ENCODE peak calls at places on chromosomes 13 and 19, in seven cellular contexts. One of them, this sample, is unnamed.
A peak's percentile ranks its signal among the peaks of the same experiment; 100 is the strongest.

GRCh38 chr19:51338563-51339312 is 3.2 kb downstream of the VSIG10L start:
- DNase-seq in activated T-helper 1 cell treated with Interleukin-2 at 50 U/mL for 16 hours: peak; percentile 67
- DNase-seq in non-pigmented ciliary epithelial cell: no peak
- DNase-seq in fibroblast of gingiva: peak; percentile 64
- DNase-seq in H54: peak; percentile 88
- DNase-seq in IMR-90: peak; percentile 61
- DNase-seq in heart left ventricle: peak; percentile 78
- DNase-seq in this sample: peak; percentile 88

GRCh38 chr13:112638919-112639318 is 50.9 kb upstream of the ATP11A start:
- DNase-seq in activated T-helper 1 cell treated with Interleukin-2 at 50 U/mL for 16 hours: no peak
- DNase-seq in non-pigmented ciliary epithelial cell: no peak
- DNase-seq in fibroblast of gingiva: no peak
- DNase-seq in H54: no peak
- DNase-seq in IMR-90: no peak
- DNase-seq in heart left ventricle: no peak
- DNase-seq in this sample: no peak

GRCh38 chr19:51743405-51743804 is 8.3 kb downstream of the FPR1 start:
- DNase-seq in activated T-helper 1 cell treated with Interleukin-2 at 50 U/mL for 16 hours: no peak
- DNase-seq in non-pigmented ciliary epithelial cell: no peak
- DNase-seq in fibroblast of gingiva: no peak
- DNase-seq in H54: no peak
- DNase-seq in IMR-90: no peak
- DNase-seq in heart left ventricle: no peak
- DNase-seq in this sample: no peak

GRCh38 chr13:33761744-33762143 is 56.2 kb upstream of the RFC3 start:
- DNase-seq in activated T-helper 1 cell treated with Interleukin-2 at 50 U/mL for 16 hours: no peak
- DNase-seq in non-pigmented ciliary epithelial cell: no peak
- DNase-seq in fibroblast of gingiva: no peak
- DNase-seq in H54: no peak
- DNase-seq in IMR-90: no peak
- DNase-seq in heart left ventricle: no peak
- DNase-seq in this sample: peak; percentile 30

GRCh38 chr13:37870895-37871550 is 1.5 kb upstream of the TRPC4 start:
- DNase-seq in activated T-helper 1 cell treated with Interleukin-2 at 50 U/mL for 16 hours: no peak
- DNase-seq in non-pigmented ciliary epithelial cell: no peak
- DNase-seq in fibroblast of gingiva: no peak
- DNase-seq in H54: no peak
- DNase-seq in IMR-90: peak; percentile 79
- DNase-seq in heart left ventricle: no peak
- DNase-seq in this sample: no peak

GRCh38 chr19:8109455-8109854 is 39.9 kb downstream of the FBN3 start:
- DNase-seq in activated T-helper 1 cell treated with Interleukin-2 at 50 U/mL for 16 hours: no peak
- DNase-seq in non-pigmented ciliary epithelial cell: no peak
- DNase-seq in fibroblast of gingiva: no peak
- DNase-seq in H54: no peak
- DNase-seq in IMR-90: no peak
- DNase-seq in heart left ventricle: no peak
- DNase-seq in this sample: no peak

GRCh38 chr13:74562381-74562780 is 428.2 kb upstream of the KLF12 start:
- DNase-seq in activated T-helper 1 cell treated with Interleukin-2 at 50 U/mL for 16 hours: no peak
- DNase-seq in non-pigmented ciliary epithelial cell: no peak
- DNase-seq in fibroblast of gingiva: no peak
- DNase-seq in H54: no peak
- DNase-seq in IMR-90: peak; percentile 1
- DNase-seq in heart left ventricle: no peak
- DNase-seq in this sample: no peak

GRCh38 chr19:29285878-29286277 is 72.9 kb upstream of the UQCRFS1 start:
- DNase-seq in activated T-helper 1 cell treated with Interleukin-2 at 50 U/mL for 16 hours: no peak
- DNase-seq in non-pigmented ciliary epithelial cell: no peak
- DNase-seq in fibroblast of gingiva: no peak
- DNase-seq in H54: no peak
- DNase-seq in IMR-90: no peak
- DNase-seq in heart left ventricle: no peak
- DNase-seq in this sample: no peak

GRCh38 chr13:107753286-107753685 is 462.1 kb downstream of the LIG4 start:
- DNase-seq in activated T-helper 1 cell treated with Interleukin-2 at 50 U/mL for 16 hours: no peak
- DNase-seq in non-pigmented ciliary epithelial cell: no peak
- DNase-seq in fibroblast of gingiva: peak; percentile 12
- DNase-seq in H54: no peak
- DNase-seq in IMR-90: no peak
- DNase-seq in heart left ventricle: no peak
- DNase-seq in this sample: no peak

GRCh38 chr13:111502957-111503356 is 182.5 kb downstream of the TEX29 start:
- DNase-seq in activated T-helper 1 cell treated with Interleukin-2 at 50 U/mL for 16 hours: no peak
- DNase-seq in non-pigmented ciliary epithelial cell: no peak
- DNase-seq in fibroblast of gingiva: no peak
- DNase-seq in H54: no peak
- DNase-seq in IMR-90: no peak
- DNase-seq in heart left ventricle: no peak
- DNase-seq in this sample: no peak

GRCh38 chr13:104318121-104318520 is 1251.9 kb upstream of the SLC10A2 start:
- DNase-seq in activated T-helper 1 cell treated with Interleukin-2 at 50 U/mL for 16 hours: no peak
- DNase-seq in non-pigmented ciliary epithelial cell: peak; percentile 35
- DNase-seq in fibroblast of gingiva: no peak
- DNase-seq in H54: no peak
- DNase-seq in IMR-90: peak; percentile 49
- DNase-seq in heart left ventricle: no peak
- DNase-seq in this sample: no peak

GRCh38 chr19:35555301-35556005 is 8.0 kb downstream of the ATP4A start:
- DNase-seq in activated T-helper 1 cell treated with Interleukin-2 at 50 U/mL for 16 hours: no peak
- DNase-seq in non-pigmented ciliary epithelial cell: no peak
- DNase-seq in fibroblast of gingiva: no peak
- DNase-seq in H54: peak; percentile 67
- DNase-seq in IMR-90: peak; percentile 35
- DNase-seq in heart left ventricle: no peak
- DNase-seq in this sample: peak; percentile 22

GRCh38 chr13:99353836-99354235 is 46.6 kb upstream of the GPR183 start:
- DNase-seq in activated T-helper 1 cell treated with Interleukin-2 at 50 U/mL for 16 hours: no peak
- DNase-seq in non-pigmented ciliary epithelial cell: peak; percentile 11
- DNase-seq in fibroblast of gingiva: no peak
- DNase-seq in H54: no peak
- DNase-seq in IMR-90: peak; percentile 46
- DNase-seq in heart left ventricle: no peak
- DNase-seq in this sample: no peak

GRCh38 chr13:27044837-27045570 is 126.6 kb downstream of the USP12 start:
- DNase-seq in activated T-helper 1 cell treated with Interleukin-2 at 50 U/mL for 16 hours: no peak
- DNase-seq in non-pigmented ciliary epithelial cell: no peak
- DNase-seq in fibroblast of gingiva: no peak
- DNase-seq in H54: no peak
- DNase-seq in IMR-90: no peak
- DNase-seq in heart left ventricle: no peak
- DNase-seq in this sample: no peak

GRCh38 chr19:2561895-2562294 is 86.0 kb downstream of the GADD45B start:
- DNase-seq in activated T-helper 1 cell treated with Interleukin-2 at 50 U/mL for 16 hours: peak; percentile 58
- DNase-seq in non-pigmented ciliary epithelial cell: no peak
- DNase-seq in fibroblast of gingiva: no peak
- DNase-seq in H54: no peak
- DNase-seq in IMR-90: no peak
- DNase-seq in heart left ventricle: no peak
- DNase-seq in this sample: peak; percentile 48

GRCh38 chr13:73056054-73056962 is 2.5 kb upstream of the KLF5 start:
- DNase-seq in activated T-helper 1 cell treated with Interleukin-2 at 50 U/mL for 16 hours: no peak
- DNase-seq in non-pigmented ciliary epithelial cell: peak; percentile 79
- DNase-seq in fibroblast of gingiva: peak; percentile 34
- DNase-seq in H54: peak; percentile 31
- DNase-seq in IMR-90: peak; percentile 84
- DNase-seq in heart left ventricle: no peak
- DNase-seq in this sample: no peak

GRCh38 chr19:47414469-47414868 is 4.9 kb downstream of the MEIS3 start:
- DNase-seq in activated T-helper 1 cell treated with Interleukin-2 at 50 U/mL for 16 hours: no peak
- DNase-seq in non-pigmented ciliary epithelial cell: no peak
- DNase-seq in fibroblast of gingiva: no peak
- DNase-seq in H54: no peak
- DNase-seq in IMR-90: no peak
- DNase-seq in heart left ventricle: no peak
- DNase-seq in this sample: peak; percentile 56

This sample was measured in KBM-7.